ENCODE peak calls at places on chromosome 11, in five cellular contexts. One of them, this sample, is unnamed.
A peak's percentile ranks its signal among the peaks of the same experiment; 100 is the strongest.

GRCh38 chr11:3057069-3057963 is at the start of gene CARS1:
- DNase-seq in body of pancreas: peak; percentile 95
- DNase-seq in dorsolateral prefrontal cortex: peak; percentile 96
- DNase-seq in left ventricle myocardium inferior: peak; percentile 97
- DNase-seq in spleen: peak; percentile 99
- DNase-seq in this sample: peak; percentile 97

GRCh38 chr11:134638796-134639540 is 226.9 kb upstream of the B3GAT1 start:
- DNase-seq in dorsolateral prefrontal cortex: no peak
- DNase-seq in left ventricle myocardium inferior: no peak
- DNase-seq in body of pancreas: no peak
- DNase-seq in spleen: no peak
- DNase-seq in this sample: no peak

GRCh38 chr11:78800089-78800690 is 225.5 kb upstream of the NARS2 start:
- DNase-seq in spleen: no peak
- DNase-seq in dorsolateral prefrontal cortex: no peak
- DNase-seq in body of pancreas: no peak
- DNase-seq in left ventricle myocardium inferior: no peak
- DNase-seq in this sample: no peak

GRCh38 chr11:30282289-30282631 is 40.6 kb upstream of the ARL14EP start:
- DNase-seq in left ventricle myocardium inferior: no peak
- DNase-seq in spleen: peak; percentile 77
- DNase-seq in body of pancreas: no peak
- DNase-seq in dorsolateral prefrontal cortex: no peak
- DNase-seq in this sample: no peak

GRCh38 chr11:125245299-125245698 is 80.7 kb downstream of the PKNOX2 start:
- DNase-seq in left ventricle myocardium inferior: no peak
- DNase-seq in dorsolateral prefrontal cortex: no peak
- DNase-seq in spleen: peak; percentile 51
- DNase-seq in body of pancreas: no peak
- DNase-seq in this sample: no peak

GRCh38 chr11:46363455-46363920 is 16.2 kb downstream of the DGKZ start:
- DNase-seq in dorsolateral prefrontal cortex: peak; percentile 86
- DNase-seq in left ventricle myocardium inferior: peak; percentile 72
- DNase-seq in body of pancreas: no peak
- DNase-seq in spleen: peak; percentile 79
- DNase-seq in this sample: no peak

GRCh38 chr11:36454551-36454950 is 55.5 kb downstream of the TRAF6 start:
- DNase-seq in dorsolateral prefrontal cortex: no peak
- DNase-seq in left ventricle myocardium inferior: no peak
- DNase-seq in body of pancreas: no peak
- DNase-seq in spleen: no peak
- DNase-seq in this sample: no peak

GRCh38 chr11:61901353-61901858 is 10.1 kb upstream of the FADS3 start:
- DNase-seq in body of pancreas: no peak
- DNase-seq in left ventricle myocardium inferior: no peak
- DNase-seq in dorsolateral prefrontal cortex: no peak
- DNase-seq in spleen: no peak
- DNase-seq in this sample: no peak

GRCh38 chr11:17876827-17877226 is 136.0 kb downstream of the SERGEF start:
- DNase-seq in spleen: no peak
- DNase-seq in left ventricle myocardium inferior: no peak
- DNase-seq in body of pancreas: no peak
- DNase-seq in dorsolateral prefrontal cortex: no peak
- DNase-seq in this sample: peak; percentile 56

GRCh38 chr11:11036185-11037161 is 178.6 kb upstream of the ZBED5 start:
- DNase-seq in body of pancreas: peak; percentile 61
- DNase-seq in spleen: no peak
- DNase-seq in dorsolateral prefrontal cortex: no peak
- DNase-seq in left ventricle myocardium inferior: no peak
- DNase-seq in this sample: peak; percentile 76

GRCh38 chr11:21142007-21142406 is 472.6 kb downstream of the NELL1 start:
- DNase-seq in dorsolateral prefrontal cortex: no peak
- DNase-seq in spleen: no peak
- DNase-seq in body of pancreas: no peak
- DNase-seq in left ventricle myocardium inferior: no peak
- DNase-seq in this sample: peak; percentile 47

GRCh38 chr11:126662055-126662790 is 306.7 kb downstream of the ST3GAL4 start:
- DNase-seq in spleen: no peak
- DNase-seq in left ventricle myocardium inferior: no peak
- DNase-seq in body of pancreas: no peak
- DNase-seq in dorsolateral prefrontal cortex: no peak
- DNase-seq in this sample: no peak

GRCh38 chr11:74870485-74870884 is 78.4 kb downstream of the XRRA1 start:
- DNase-seq in spleen: no peak
- DNase-seq in left ventricle myocardium inferior: no peak
- DNase-seq in body of pancreas: no peak
- DNase-seq in dorsolateral prefrontal cortex: no peak
- DNase-seq in this sample: no peak

GRCh38 chr11:44634401-44635281 is 69.2 kb downstream of the CD82 start:
- DNase-seq in dorsolateral prefrontal cortex: peak; percentile 87
- DNase-seq in left ventricle myocardium inferior: peak; percentile 74
- DNase-seq in spleen: peak; percentile 76
- DNase-seq in body of pancreas: peak; percentile 82
- DNase-seq in this sample: peak; percentile 84

GRCh38 chr11:6667733-6668374 is 12.2 kb upstream of the DCHS1 start:
- DNase-seq in left ventricle myocardium inferior: no peak
- DNase-seq in spleen: no peak
- DNase-seq in body of pancreas: no peak
- DNase-seq in dorsolateral prefrontal cortex: no peak
- DNase-seq in this sample: peak; percentile 64

GRCh38 chr11:132140056-132140455 is 769.6 kb downstream of the NTM start:
- DNase-seq in dorsolateral prefrontal cortex: no peak
- DNase-seq in spleen: no peak
- DNase-seq in body of pancreas: no peak
- DNase-seq in left ventricle myocardium inferior: no peak
- DNase-seq in this sample: no peak
- TF ChIP-seq CTCF in dorsolateral prefrontal cortex: no peak
- TF ChIP-seq CTCF in spleen: no peak
- TF ChIP-seq CTCF in body of pancreas: no peak
- TF ChIP-seq CTCF in left ventricle myocardium inferior: no peak
- TF ChIP-seq CTCF in this sample: no peak

GRCh38 chr11:111777094-111778046 is 11.2 kb upstream of the PPP2R1B start:
- DNase-seq in body of pancreas: peak; percentile 38
- DNase-seq in dorsolateral prefrontal cortex: no peak
- DNase-seq in left ventricle myocardium inferior: no peak
- DNase-seq in spleen: no peak
- DNase-seq in this sample: peak; percentile 89
- H3K4me3 ChIP-seq in body of pancreas: no peak overlapping the region
- H3K4me3 ChIP-seq in dorsolateral prefrontal cortex: no peak overlapping the region
- H3K4me3 ChIP-seq in left ventricle myocardium inferior: no peak overlapping the region
- H3K4me3 ChIP-seq in spleen: no peak overlapping the region
- H3K4me3 ChIP-seq in this sample: no peak overlapping the region

GRCh38 chr11:67700141-67700540 is 25.7 kb upstream of the ALDH3B2 start:
- DNase-seq in body of pancreas: no peak
- DNase-seq in dorsolateral prefrontal cortex: no peak
- DNase-seq in spleen: no peak
- DNase-seq in left ventricle myocardium inferior: no peak
- DNase-seq in this sample: no peak
- TF ChIP-seq CTCF in body of pancreas: no peak
- TF ChIP-seq CTCF in dorsolateral prefrontal cortex: no peak
- TF ChIP-seq CTCF in spleen: no peak
- TF ChIP-seq CTCF in left ventricle myocardium inferior: no peak
- TF ChIP-seq CTCF in this sample: no peak

GRCh38 chr11:117859713-117860112 is 16.7 kb downstream of the FXYD6 start:
- DNase-seq in dorsolateral prefrontal cortex: no peak
- DNase-seq in spleen: no peak
- DNase-seq in left ventricle myocardium inferior: no peak
- DNase-seq in body of pancreas: no peak
- DNase-seq in this sample: no peak

GRCh38 chr11:117862753-117863152 is 13.7 kb downstream of the FXYD6 start:
- DNase-seq in left ventricle myocardium inferior: no peak
- DNase-seq in dorsolateral prefrontal cortex: no peak
- DNase-seq in spleen: no peak
- DNase-seq in body of pancreas: no peak
- DNase-seq in this sample: no peak

GRCh38 chr11:117860139-117860538 is 16.3 kb downstream of the FXYD6 start:
- DNase-seq in dorsolateral prefrontal cortex: no peak
- DNase-seq in left ventricle myocardium inferior: no peak
- DNase-seq in spleen: no peak
- DNase-seq in body of pancreas: no peak
- DNase-seq in this sample: no peak

GRCh38 chr11:117861151-117862018 is 15.1 kb downstream of the FXYD6 start:
- DNase-seq in left ventricle myocardium inferior: peak; percentile 69
- DNase-seq in dorsolateral prefrontal cortex: no peak
- DNase-seq in body of pancreas: no peak
- DNase-seq in spleen: no peak
- DNase-seq in this sample: peak; percentile 84

DNA sequence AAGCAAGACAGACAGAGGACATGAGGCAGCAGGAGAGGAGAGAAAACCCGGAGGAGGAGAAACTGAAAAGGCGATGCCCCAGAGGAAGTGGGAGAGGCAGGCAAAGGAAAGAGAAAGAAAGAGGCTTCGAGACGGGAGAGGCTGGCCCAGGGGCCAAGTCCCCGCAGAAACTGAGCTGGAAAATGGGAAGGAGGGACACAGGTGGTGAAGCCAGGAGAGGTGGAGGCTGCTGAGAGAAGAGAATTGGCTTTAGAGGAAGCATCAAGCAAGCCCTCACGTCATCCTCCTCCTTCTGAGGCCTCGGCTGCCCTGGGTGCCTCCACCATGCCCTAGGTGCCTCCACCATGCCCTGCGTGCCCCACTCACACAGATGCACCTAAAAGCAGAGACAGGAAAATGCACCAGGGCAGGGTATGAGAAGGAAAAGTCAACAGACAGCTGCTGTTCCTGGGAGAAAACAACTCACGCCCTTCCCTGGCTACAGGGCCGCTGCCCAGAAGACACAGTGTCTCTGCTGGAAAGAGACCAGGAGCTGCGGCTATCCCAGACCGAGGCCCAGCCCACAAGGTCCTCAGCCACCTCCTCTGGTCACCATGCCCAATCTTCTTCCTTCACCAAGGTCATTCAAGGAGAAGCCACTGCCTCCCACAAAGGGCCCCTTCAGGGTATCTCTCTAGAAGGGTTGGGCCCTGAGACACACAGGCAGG is 14.3 kb downstream of the FXYD6 start:
- DNase-seq in left ventricle myocardium inferior: no peak
- DNase-seq in dorsolateral prefrontal cortex: no peak
- DNase-seq in body of pancreas: no peak
- DNase-seq in spleen: no peak
- DNase-seq in this sample: no peak
- H3K4me3 ChIP-seq in left ventricle myocardium inferior: peak overlapping the region; percentile 41
- H3K4me3 ChIP-seq in dorsolateral prefrontal cortex: peak overlapping the region; percentile 16
- H3K4me3 ChIP-seq in body of pancreas: no peak overlapping the region
- H3K4me3 ChIP-seq in spleen: no peak overlapping the region
- H3K4me3 ChIP-seq in this sample: no peak overlapping the region

GRCh38 chr11:73759520-73760065 is 1.3 kb downstream of the RAB6A start:
- DNase-seq in spleen: no peak
- DNase-seq in dorsolateral prefrontal cortex: no peak
- DNase-seq in left ventricle myocardium inferior: no peak
- DNase-seq in body of pancreas: no peak
- DNase-seq in this sample: peak; percentile 30

GRCh38 chr11:73761403-73761945 is 600 bp upstream of the RAB6A start:
- DNase-seq in left ventricle myocardium inferior: no peak
- DNase-seq in body of pancreas: no peak
- DNase-seq in dorsolateral prefrontal cortex: no peak
- DNase-seq in spleen: peak; percentile 83
- DNase-seq in this sample: no peak

GRCh38 chr11:73760066-73760679 is 701 bp downstream of the RAB6A start:
- DNase-seq in dorsolateral prefrontal cortex: no peak
- DNase-seq in spleen: no peak
- DNase-seq in left ventricle myocardium inferior: peak; percentile 50
- DNase-seq in body of pancreas: peak; percentile 53
- DNase-seq in this sample: peak; percentile 34

GRCh38 chr11:73762732-73763131 is 1.9 kb upstream of the RAB6A start:
- DNase-seq in left ventricle myocardium inferior: no peak
- DNase-seq in body of pancreas: no peak
- DNase-seq in spleen: no peak
- DNase-seq in dorsolateral prefrontal cortex: no peak
- DNase-seq in this sample: no peak

DNA sequence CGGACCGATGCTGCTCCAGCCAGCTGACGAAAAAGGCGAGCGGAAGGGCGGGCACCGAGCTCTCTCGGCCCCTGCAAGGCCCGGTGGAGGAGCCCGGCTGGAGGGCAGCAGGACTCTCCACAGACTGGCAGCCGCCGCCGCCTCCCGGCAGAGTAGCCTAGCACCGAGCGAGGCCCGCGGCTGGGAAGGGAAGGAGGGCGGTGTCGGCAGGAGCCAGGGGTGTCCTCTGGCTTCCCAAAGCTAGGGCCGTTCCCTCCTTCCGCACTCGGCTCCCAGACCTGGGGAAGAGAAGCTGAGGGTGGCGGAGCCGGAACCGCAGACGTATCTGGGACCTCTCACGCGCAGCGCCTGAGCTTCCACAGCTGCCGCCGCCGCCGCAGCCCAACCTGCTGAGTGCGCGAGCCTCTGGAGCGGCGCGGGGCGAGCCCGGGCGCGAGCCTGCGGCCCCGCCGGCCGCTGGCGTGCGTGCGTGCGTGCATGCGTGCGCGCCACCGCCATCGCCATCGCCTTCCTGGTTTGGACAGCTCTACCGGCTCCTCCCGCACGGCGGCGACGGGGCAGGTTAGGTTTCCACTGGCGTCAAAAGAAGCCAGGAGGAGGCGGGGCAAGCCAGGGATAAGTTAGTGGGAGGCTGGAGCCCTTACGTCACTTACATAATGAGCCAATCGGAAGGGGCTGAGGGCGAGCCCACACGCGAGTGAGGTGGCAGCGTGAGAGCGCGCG is at the start of gene RAB6A:
- DNase-seq in spleen: peak; percentile 100
- DNase-seq in body of pancreas: peak; percentile 100
- DNase-seq in dorsolateral prefrontal cortex: peak; percentile 100
- DNase-seq in left ventricle myocardium inferior: peak; percentile 100
- DNase-seq in this sample: peak; percentile 100
- TF ChIP-seq CTCF in spleen: peak; percentile 54
- TF ChIP-seq CTCF in body of pancreas: peak; percentile 58
- TF ChIP-seq CTCF in dorsolateral prefrontal cortex: peak; percentile 56
- TF ChIP-seq CTCF in left ventricle myocardium inferior: peak; percentile 52
- TF ChIP-seq CTCF in this sample: peak; percentile 14